ENCODE peak calls at places on chromosome 2, in ten cellular contexts. One of them, this sample, is unnamed.

GRCh38 chr2:10753156-10753555 is 31.7 kb downstream of the ATP6V1C2 start:
- DNase-seq in NCI-H446: no peak
- DNase-seq in NT2/D1: no peak
- DNase-seq in EH: no peak
- DNase-seq in stimulated activated naive B cell treated with anti-CD40 and anti-IgM and Interleukin-4, amounts not matched to agents 10 μg/mL and 1 μg/mL and 100 μg/mL, for 72 hours: no peak
- DNase-seq in tibial artery: no peak
- DNase-seq in effector memory CD8-positive, alpha-beta T cell: no peak
- DNase-seq in NCI-H1105: no peak
- DNase-seq in posterior cingulate gyrus: no peak
- DNase-seq in EL: no peak
- DNase-seq in this sample: no peak

GRCh38 chr2:46480562-46480961 is 1.2 kb downstream of the TMEM247 start:
- DNase-seq in tibial artery: no peak
- DNase-seq in NT2/D1: no peak
- DNase-seq in EH: no peak
- DNase-seq in stimulated activated naive B cell treated with anti-CD40 and anti-IgM and Interleukin-4, amounts not matched to agents 10 μg/mL and 1 μg/mL and 100 μg/mL, for 72 hours: no peak
- DNase-seq in effector memory CD8-positive, alpha-beta T cell: no peak
- DNase-seq in NCI-H446: no peak
- DNase-seq in posterior cingulate gyrus: no peak
- DNase-seq in EL: no peak
- DNase-seq in NCI-H1105: peak; percentile 40
- DNase-seq in this sample: no peak

GRCh38 chr2:3956892-3957291 is 253.5 kb downstream of the DCDC2C start:
- DNase-seq in EH: no peak
- DNase-seq in NT2/D1: no peak
- DNase-seq in effector memory CD8-positive, alpha-beta T cell: no peak
- DNase-seq in tibial artery: no peak
- DNase-seq in stimulated activated naive B cell treated with anti-CD40 and anti-IgM and Interleukin-4, amounts not matched to agents 10 μg/mL and 1 μg/mL and 100 μg/mL, for 72 hours: no peak
- DNase-seq in posterior cingulate gyrus: peak; percentile 72
- DNase-seq in NCI-H446: no peak
- DNase-seq in EL: no peak
- DNase-seq in NCI-H1105: no peak
- DNase-seq in this sample: no peak

GRCh38 chr2:10619643-10620042 is 70.1 kb downstream of the NOL10 start:
- DNase-seq in NCI-H1105: no peak
- DNase-seq in tibial artery: no peak
- DNase-seq in NCI-H446: no peak
- DNase-seq in effector memory CD8-positive, alpha-beta T cell: no peak
- DNase-seq in stimulated activated naive B cell treated with anti-CD40 and anti-IgM and Interleukin-4, amounts not matched to agents 10 μg/mL and 1 μg/mL and 100 μg/mL, for 72 hours: no peak
- DNase-seq in EL: peak; percentile 18
- DNase-seq in NT2/D1: no peak
- DNase-seq in EH: peak; percentile 46
- DNase-seq in posterior cingulate gyrus: no peak
- DNase-seq in this sample: no peak

GRCh38 chr2:191206613-191207471 is 38.4 kb upstream of the MYO1B start:
- DNase-seq in posterior cingulate gyrus: no peak
- DNase-seq in stimulated activated naive B cell treated with anti-CD40 and anti-IgM and Interleukin-4, amounts not matched to agents 10 μg/mL and 1 μg/mL and 100 μg/mL, for 72 hours: no peak
- DNase-seq in effector memory CD8-positive, alpha-beta T cell: peak; percentile 71
- DNase-seq in EL: no peak
- DNase-seq in NCI-H446: no peak
- DNase-seq in EH: no peak
- DNase-seq in tibial artery: no peak
- DNase-seq in NT2/D1: no peak
- DNase-seq in NCI-H1105: no peak
- DNase-seq in this sample: no peak

GRCh38 chr2:215442392-215442787 is 6.5 kb upstream of the FN1 start:
- DNase-seq in stimulated activated naive B cell treated with anti-CD40 and anti-IgM and Interleukin-4, amounts not matched to agents 10 μg/mL and 1 μg/mL and 100 μg/mL, for 72 hours: no peak
- DNase-seq in NCI-H1105: no peak
- DNase-seq in tibial artery: no peak
- DNase-seq in EH: no peak
- DNase-seq in posterior cingulate gyrus: no peak
- DNase-seq in NT2/D1: no peak
- DNase-seq in EL: no peak
- DNase-seq in NCI-H446: no peak
- DNase-seq in effector memory CD8-positive, alpha-beta T cell: no peak
- DNase-seq in this sample: no peak

GRCh38 chr2:187500585-187501359 is 52.7 kb upstream of the CALCRL start:
- DNase-seq in effector memory CD8-positive, alpha-beta T cell: no peak
- DNase-seq in NCI-H446: peak; percentile 3
- DNase-seq in NCI-H1105: peak; percentile 4
- DNase-seq in EL: peak; percentile 66
- DNase-seq in NT2/D1: peak; percentile 30
- DNase-seq in posterior cingulate gyrus: no peak
- DNase-seq in tibial artery: no peak
- DNase-seq in stimulated activated naive B cell treated with anti-CD40 and anti-IgM and Interleukin-4, amounts not matched to agents 10 μg/mL and 1 μg/mL and 100 μg/mL, for 72 hours: no peak
- DNase-seq in EH: peak; percentile 71
- DNase-seq in this sample: no peak

GRCh38 chr2:201955231-201955630 is 78.4 kb upstream of the FZD7 start:
- DNase-seq in EL: no peak
- DNase-seq in NCI-H1105: no peak
- DNase-seq in posterior cingulate gyrus: no peak
- DNase-seq in NT2/D1: no peak
- DNase-seq in tibial artery: no peak
- DNase-seq in stimulated activated naive B cell treated with anti-CD40 and anti-IgM and Interleukin-4, amounts not matched to agents 10 μg/mL and 1 μg/mL and 100 μg/mL, for 72 hours: no peak
- DNase-seq in NCI-H446: no peak
- DNase-seq in effector memory CD8-positive, alpha-beta T cell: no peak
- DNase-seq in EH: no peak
- DNase-seq in this sample: no peak

GRCh38 chr2:26569216-26570082 is 71.7 kb downstream of the CIB4 start:
- DNase-seq in EL: no peak
- DNase-seq in posterior cingulate gyrus: peak; percentile 43
- DNase-seq in EH: no peak
- DNase-seq in tibial artery: no peak
- DNase-seq in stimulated activated naive B cell treated with anti-CD40 and anti-IgM and Interleukin-4, amounts not matched to agents 10 μg/mL and 1 μg/mL and 100 μg/mL, for 72 hours: no peak
- DNase-seq in NT2/D1: no peak
- DNase-seq in NCI-H1105: no peak
- DNase-seq in effector memory CD8-positive, alpha-beta T cell: no peak
- DNase-seq in NCI-H446: no peak
- DNase-seq in this sample: no peak

GRCh38 chr2:208000701-208001395 is 24.5 kb downstream of the PLEKHM3 start:
- DNase-seq in effector memory CD8-positive, alpha-beta T cell: no peak
- DNase-seq in stimulated activated naive B cell treated with anti-CD40 and anti-IgM and Interleukin-4, amounts not matched to agents 10 μg/mL and 1 μg/mL and 100 μg/mL, for 72 hours: no peak
- DNase-seq in NCI-H446: no peak
- DNase-seq in tibial artery: no peak
- DNase-seq in NT2/D1: no peak
- DNase-seq in EH: peak; percentile 63
- DNase-seq in NCI-H1105: no peak
- DNase-seq in posterior cingulate gyrus: no peak
- DNase-seq in EL: no peak
- DNase-seq in this sample: no peak

GRCh38 chr2:44290271-44290670 is 15.0 kb downstream of the SLC3A1 start:
- DNase-seq in posterior cingulate gyrus: no peak
- DNase-seq in NT2/D1: no peak
- DNase-seq in tibial artery: no peak
- DNase-seq in stimulated activated naive B cell treated with anti-CD40 and anti-IgM and Interleukin-4, amounts not matched to agents 10 μg/mL and 1 μg/mL and 100 μg/mL, for 72 hours: no peak
- DNase-seq in NCI-H1105: no peak
- DNase-seq in EL: peak; percentile 39
- DNase-seq in NCI-H446: no peak
- DNase-seq in EH: peak; percentile 55
- DNase-seq in effector memory CD8-positive, alpha-beta T cell: no peak
- DNase-seq in this sample: no peak

This sample was measured in NCI-H1694.